ENCODE peak calls at places on chromosomes 3 and 15, in five cellular contexts. B is breast epithelium, A is fibroblast of lung, M is dorsolateral prefrontal cortex, W is cardiac muscle cell. F is an unnamed sample.

GRCh38 chr15:82891025-82891390 is 61.5 kb downstream of the HOMER2 start:
- DNase-seq in B (no peak), M (no peak), W (no peak), A (no peak), F (no peak)

GRCh38 chr3:158791259-158791920 is 10.5 kb upstream of the MFSD1 start:
- DNase-seq in W (peak), A (peak), B (no peak), M (no peak), F (no peak)

GRCh38 chr15:70613259-70613658 is 150.1 kb downstream of the UACA start:
- DNase-seq in B (no peak), W (no peak), A (no peak), M (no peak), F (no peak)

GRCh38 chr3:43647331-43648166 is 25.7 kb upstream of the ANO10 start:
- DNase-seq in A (peak), B (no peak), M (no peak), W (no peak), F (no peak)

GRCh38 chr15:31457631-31458526 is 131.2 kb downstream of the KLF13 start:
- DNase-seq in W (no peak), A (peak), M (no peak), B (no peak), F (no peak)

GRCh38 chr3:109731639-109732473 is 394.5 kb upstream of the DPPA4 start:
- DNase-seq in A (peak), W (peak), B (no peak), M (no peak), F (peak)

GRCh38 chr15:77966540-77967290 is 110.8 kb downstream of the TBC1D2B start:
- DNase-seq in B (no peak), W (peak), A (peak), M (no peak), F (no peak)

GRCh38 chr3:156831006-156831405 is 4.9 kb downstream of the LEKR1 start:
- DNase-seq in B (no peak), A (no peak), M (no peak), W (no peak), F (no peak)

GRCh38 chr3:13110678-13111116 is 37.5 kb upstream of the IQSEC1 start:
- DNase-seq in W (no peak), A (no peak), B (no peak), M (peak), F (no peak)

GRCh38 chr15:92158426-92158825 is 235.3 kb upstream of the ST8SIA2 start:
- DNase-seq in M (no peak), B (no peak), A (no peak), W (no peak), F (peak)

GRCh38 chr15:87267798-87268197 is 988.7 kb downstream of the NTRK3 start:
- DNase-seq in M (no peak), A (peak), W (no peak), B (no peak), F (no peak)

GRCh38 chr3:70570584-70570983 is 258.1 kb upstream of the MDFIC2 start:
- DNase-seq in A (no peak), W (no peak), M (no peak), B (no peak), F (no peak)

GRCh38 chr15:60000824-60001641 is 3.1 kb upstream of the FOXB1 start:
- DNase-seq in W (no peak), A (peak), M (no peak), B (no peak), F (no peak)

GRCh38 chr3:51946796-51947195 is 4.6 kb downstream of the PARP3 start:
- DNase-seq in M (no peak), A (no peak), B (no peak), W (no peak), F (no peak)

GRCh38 chr3:123028233-123028828 is 768 bp upstream of the SEMA5B start:
- DNase-seq in W (peak), B (no peak), A (peak), M (no peak), F (no peak)

GRCh38 chr3:197366301-197367044 is 68.1 kb upstream of the DLG1 start:
- DNase-seq in A (peak), B (no peak), W (no peak), M (no peak), F (no peak)

GRCh38 chr15:82530006-82530405 is 10.3 kb downstream of the RPS17 start:
- DNase-seq in A (no peak), W (no peak), B (no peak), M (no peak), F (no peak)

GRCh38 chr3:124851136-124851535 is 36.0 kb downstream of the ITGB5 start:
- DNase-seq in B (no peak), M (no peak), W (no peak), A (no peak), F (no peak)

GRCh38 chr3:68972358-68972979 is 40.1 kb upstream of the TAFA4 start:
- DNase-seq in B (no peak), A (peak), M (peak), W (peak), F (no peak)

GRCh38 chr15:90388462-90389182 is 580 bp downstream of the IQGAP1 start:
- DNase-seq in M (no peak), B (peak), A (peak), W (peak), F (peak)

GRCh38 chr15:78360426-78360825 is 20.3 kb downstream of the CRABP1 start:
- DNase-seq in B (no peak), W (peak), M (no peak), A (no peak), F (no peak)

GRCh38 chr3:161273589-161274218 is 52.6 kb downstream of the NMD3 start:
- DNase-seq in W (peak), M (no peak), A (peak), B (no peak), F (no peak)

GRCh38 chr3:73999501-73999900 is 374.8 kb upstream of the PDZRN3 start:
- DNase-seq in B (no peak), A (peak), W (no peak), M (no peak), F (no peak)

GRCh38 chr3:126450219-126450618 is 25.5 kb downstream of the ZXDC start:
- DNase-seq in B (no peak), M (no peak), W (no peak), A (no peak), F (no peak)

GRCh38 chr3:18489939-18490338 is 64.8 kb upstream of the SATB1 start:
- DNase-seq in M (no peak), B (no peak), W (no peak), A (no peak), F (no peak)

GRCh38 chr15:37099321-37100108 is 834 bp downstream of the MEIS2 start:
- DNase-seq in M (no peak), W (no peak), A (peak), B (no peak), F (no peak)

GRCh38 chr3:181660337-181660736 is 51.4 kb upstream of the SOX2 start:
- DNase-seq in W (no peak), B (no peak), A (no peak), M (no peak), F (no peak)

GRCh38 chr3:150786791-150787190 is 23.8 kb upstream of the SIAH2 start:
- DNase-seq in W (no peak), M (no peak), A (no peak), B (no peak), F (no peak)

GRCh38 chr3:72632129-72632528 is 216.1 kb downstream of the SHQ1 start:
- DNase-seq in M (no peak), W (no peak), B (no peak), A (no peak), F (no peak)

GRCh38 chr3:197576838-197577237 is 21.1 kb upstream of the BDH1 start:
- DNase-seq in A (no peak), B (no peak), W (no peak), M (no peak), F (no peak)

GRCh38 chr3:184874709-184875644 is 63.0 kb downstream of the VPS8 start:
- DNase-seq in W (peak), M (no peak), A (peak), B (no peak), F (no peak)

GRCh38 chr3:169041677-169042171 is 621.8 kb downstream of the MECOM start:
- DNase-seq in B (no peak), A (peak), W (peak), M (no peak), F (no peak)

GRCh38 chr3:152399374-152399773 is 130.6 kb downstream of the MBNL1 start:
- DNase-seq in W (no peak), A (peak), M (no peak), B (no peak), F (no peak)

GRCh38 chr3:152398495-152398894 is 129.8 kb downstream of the MBNL1 start:
- DNase-seq in B (no peak), M (no peak), W (peak), A (no peak), F (no peak)

GRCh38 chr3:152400912-152401311 is 132.2 kb downstream of the MBNL1 start:
- DNase-seq in M (no peak), A (peak), W (no peak), B (no peak), F (no peak)

GRCh38 chr3:152395764-152396163 is 127.0 kb downstream of the MBNL1 start:
- DNase-seq in B (no peak), A (no peak), M (no peak), W (no peak), F (no peak)

DNA sequence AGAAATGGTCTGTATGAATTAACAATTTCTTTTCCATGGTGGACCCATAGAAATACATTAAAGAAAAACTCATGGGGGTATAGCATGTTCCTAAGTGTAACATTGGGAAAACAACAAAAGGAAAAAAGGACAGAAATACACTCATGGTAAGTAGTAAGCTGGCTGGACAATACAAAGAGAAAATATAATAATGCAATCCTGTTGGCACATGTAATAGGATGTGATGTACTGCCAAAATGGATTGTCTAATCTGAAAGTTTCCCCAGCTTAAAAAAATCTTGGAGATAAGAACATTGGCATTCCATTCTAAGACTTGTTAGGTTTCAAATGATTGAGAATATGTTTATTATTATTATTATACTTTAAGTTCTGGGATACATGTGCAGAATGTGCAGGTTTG is 128.1 kb downstream of the MBNL1 start:
- DNase-seq in A (peak), W (no peak), B (no peak), M (no peak), F (no peak)
- H3K27ac ChIP-seq in A (no peak), W (no peak), B (peak), M (no peak), F (no peak)

GRCh38 chr15:99009741-99010370 is 2.3 kb upstream of the PGPEP1L start:
- DNase-seq in B (no peak), M (no peak), W (peak), A (peak), F (no peak)

GRCh38 chr15:99002226-99002625 is 5.4 kb downstream of the PGPEP1L start:
- DNase-seq in A (no peak), W (no peak), M (no peak), B (no peak), F (no peak)

GRCh38 chr15:99006904-99007495 is 592 bp downstream of the PGPEP1L start:
- DNase-seq in B (no peak), A (no peak), M (no peak), W (no peak), F (no peak)

GRCh38 chr15:99010743-99011142 is 3.2 kb upstream of the PGPEP1L start:
- DNase-seq in A (no peak), B (no peak), W (no peak), M (no peak), F (no peak)

GRCh38 chr15:99006146-99006545 is 1.4 kb downstream of the PGPEP1L start:
- DNase-seq in W (no peak), A (no peak), B (no peak), M (no peak), F (no peak)
- H3K4me3 ChIP-seq in W (no peak), A (no peak), B (no peak), M (no peak), F (no peak)

DNA sequence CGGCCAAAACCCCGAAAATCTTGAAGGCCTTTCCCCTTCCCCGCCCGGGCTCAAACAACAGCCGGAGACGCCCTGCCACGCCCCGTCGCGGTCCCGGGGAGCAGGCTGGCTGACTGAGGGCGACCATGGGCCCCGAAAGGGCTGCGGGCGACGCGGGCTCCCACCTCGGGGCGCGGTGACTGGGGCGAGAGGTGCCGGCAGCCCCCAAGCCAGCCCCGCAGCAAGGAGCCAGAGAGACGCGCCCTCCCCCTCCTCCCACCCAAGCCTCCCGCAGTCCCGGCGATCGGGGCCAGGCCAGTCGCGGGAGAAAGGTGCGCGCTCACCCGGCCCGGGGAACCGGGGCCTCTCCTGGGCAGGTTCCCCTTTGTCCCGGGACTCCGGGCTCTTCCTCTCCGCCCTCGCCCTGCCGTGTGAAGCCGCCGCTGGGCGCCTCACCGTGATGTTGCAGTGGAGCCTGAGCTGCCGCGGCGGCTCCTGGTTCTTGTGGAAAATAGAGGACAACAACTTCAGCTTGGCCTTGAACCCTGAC is 30.6 kb upstream of the ZSCAN2 start:
- DNase-seq in W (peak), A (no peak), M (no peak), B (peak), F (peak)
- H3K27ac ChIP-seq in W (peak), A (peak), M (peak), B (peak), F (peak)

DNA sequence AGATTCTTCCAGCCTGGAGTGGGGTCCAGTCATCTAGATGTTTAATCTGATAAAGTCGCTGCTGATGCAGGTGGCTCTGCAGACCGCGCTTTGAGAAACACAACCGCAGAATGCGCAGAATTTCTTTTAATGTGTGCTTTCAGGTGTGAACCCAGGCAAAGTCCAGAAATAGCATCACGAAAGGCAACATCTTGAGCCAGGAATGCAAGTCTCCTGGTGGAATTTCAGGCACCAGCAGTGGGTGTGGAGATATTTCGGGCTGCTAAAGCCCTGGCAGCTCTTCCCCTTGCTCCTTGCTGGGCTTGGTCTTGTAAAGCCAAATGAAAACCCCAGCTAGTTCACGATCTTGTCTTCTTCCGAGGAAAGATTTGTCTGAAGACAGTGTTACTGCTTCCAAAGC is 67.3 kb upstream of the SLC25A26 start:
- DNase-seq in W (peak), B (no peak), M (no peak), A (no peak), F (no peak)
- H3K4me3 ChIP-seq in W (no peak), B (peak), M (peak), A (peak), F (no peak)

DNA sequence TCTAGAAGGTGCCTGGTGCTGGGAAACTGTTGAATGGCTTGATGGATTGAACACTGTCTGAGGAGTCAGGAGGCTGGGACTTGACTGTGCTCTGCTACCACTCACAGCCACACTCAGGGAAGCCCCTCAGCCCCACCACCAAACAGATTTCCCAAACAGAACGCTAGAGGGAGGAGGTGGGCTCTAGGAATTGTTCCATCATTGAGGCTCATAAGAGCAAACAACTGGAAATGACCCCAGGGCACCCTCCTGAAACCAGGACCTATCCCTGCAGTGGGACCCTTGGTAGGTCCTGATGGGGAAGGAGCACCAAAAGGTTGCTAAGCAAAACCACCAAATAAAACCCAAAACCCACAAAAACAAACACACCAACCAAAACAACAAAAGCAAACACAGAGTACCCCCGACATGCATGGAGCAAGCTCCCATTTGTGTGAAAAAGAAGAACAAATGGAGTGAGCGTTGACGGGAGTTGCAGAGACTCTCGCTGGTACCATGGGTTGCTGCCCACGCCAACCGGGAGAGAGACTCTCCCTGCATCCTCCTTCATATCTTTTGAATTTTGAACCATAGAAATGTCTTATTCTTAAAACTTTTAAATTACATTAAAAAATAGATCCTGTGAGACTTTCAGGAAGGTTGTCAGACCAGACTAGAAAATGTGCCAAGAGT is 45.6 kb downstream of the ABTB1 start:
- DNase-seq in B (no peak), W (no peak), A (no peak), M (no peak), F (no peak)
- H3K27ac ChIP-seq in B (peak), W (no peak), A (no peak), M (peak), F (no peak)

GRCh38 chr15:62346168-62346567 is 181.1 kb upstream of the C2CD4B start:
- DNase-seq in B (no peak), W (no peak), A (no peak), M (no peak), F (no peak)

GRCh38 chr15:62343397-62343796 is 178.3 kb upstream of the C2CD4B start:
- DNase-seq in A (no peak), M (no peak), B (no peak), W (no peak), F (no peak)

GRCh38 chr15:62348119-62348518 is 183.0 kb upstream of the C2CD4B start:
- DNase-seq in W (no peak), A (no peak), M (no peak), B (no peak), F (no peak)

GRCh38 chr15:62342959-62343358 is 177.9 kb upstream of the C2CD4B start:
- DNase-seq in W (no peak), A (no peak), B (no peak), M (no peak), F (no peak)

GRCh38 chr15:62344806-62345539 is 179.9 kb upstream of the C2CD4B start:
- DNase-seq in W (peak), A (peak), B (no peak), M (no peak), F (no peak)
- H3K4me3 ChIP-seq in W (no peak), A (peak), B (peak), M (no peak), F (no peak)

DNA sequence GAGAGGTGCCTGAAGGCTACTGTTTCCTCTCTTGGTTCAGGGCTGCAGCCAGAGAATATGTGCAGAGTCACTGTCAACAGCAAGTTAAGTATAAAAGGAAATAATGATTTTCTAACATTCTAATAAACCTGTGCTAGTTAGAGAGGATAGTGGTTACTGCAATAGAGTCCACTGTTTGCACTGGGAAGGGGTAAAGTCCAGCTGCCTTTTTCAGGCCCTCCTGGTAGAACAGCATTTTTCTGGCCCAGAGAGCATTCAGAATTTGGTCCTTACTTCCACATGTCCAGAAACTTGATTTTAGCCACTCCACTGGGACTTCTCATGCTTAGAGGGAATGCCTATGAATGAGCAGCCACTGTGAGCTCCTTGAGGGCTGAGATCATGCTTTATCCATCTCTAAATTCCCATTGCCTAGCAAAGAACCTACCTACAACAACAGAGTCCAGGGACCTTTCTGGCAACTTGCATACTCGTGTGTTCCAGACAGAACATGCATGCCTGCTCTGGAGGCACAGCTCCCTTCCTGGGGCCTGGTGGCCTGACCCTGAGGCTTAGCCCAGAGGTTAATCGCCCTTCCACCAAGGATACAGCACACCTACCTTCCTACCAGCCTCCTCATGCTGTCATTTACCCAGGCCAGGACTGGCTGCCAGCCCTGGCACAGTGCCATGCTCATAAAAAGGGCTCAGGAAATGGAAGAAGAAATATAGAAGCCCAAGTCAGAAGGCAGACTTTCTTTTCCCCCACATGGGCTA is 50.3 kb upstream of the ATP13A3 start:
- DNase-seq in A (no peak), W (no peak), B (peak), M (no peak), F (no peak)
- H3K27ac ChIP-seq in A (no peak), W (peak), B (peak), M (no peak), F (no peak)

GRCh38 chr15:81265256-81265943 is 58.5 kb downstream of the STARD5 start:
- DNase-seq in B (no peak), M (no peak), W (no peak), A (no peak), F (no peak)
- H3K4me3 ChIP-seq in B (peak), M (no peak), W (no peak), A (peak), F (no peak)

GRCh38 chr3:189308594-189308993 is 136.8 kb downstream of the TPRG1 start:
- DNase-seq in M (no peak), A (no peak), B (no peak), W (no peak), F (no peak)
- H3K27ac ChIP-seq in M (no peak), A (no peak), B (no peak), W (no peak), F (no peak)